ENCODE peak calls at places on chromosomes 13 and 19, in seven cellular contexts. V, W, N, L, G, H and C are unnamed samples.
A peak's percentile ranks its signal among the peaks of the same experiment; 100 is the strongest.

GRCh38 chr19:1503089-1503924 is 9.5 kb downstream of the ADAMTSL5 start:
- DNase-seq in V (peak; percentile 85), W (peak; percentile 81), N (no peak), L (no peak), G (no peak), H (peak; percentile 21), C (no peak)

GRCh38 chr19:1825909-1826556 is 14.0 kb upstream of the ATP8B3 start:
- DNase-seq in V (peak; percentile 92), W (peak; percentile 86), N (peak; percentile 66), L (peak; percentile 72), G (no peak), H (peak; percentile 67), C (peak; percentile 76)

GRCh38 chr19:14479309-14479984 is 4.3 kb upstream of the PTGER1 start:
- DNase-seq in V (no peak), W (no peak), N (no peak), L (no peak), G (no peak), H (no peak), C (no peak)

GRCh38 chr13:53121131-53121773 is 92.6 kb downstream of the OLFM4 start:
- DNase-seq in V (peak; percentile 32), W (no peak), N (no peak), L (no peak), G (no peak), H (no peak), C (no peak)

GRCh38 chr19:31013391-31013975 is 335.8 kb downstream of the TSHZ3 start:
- DNase-seq in V (no peak), W (no peak), N (no peak), L (no peak), G (no peak), H (no peak), C (no peak)

GRCh38 chr13:76053181-76053580 is 417.1 kb downstream of the LMO7 start:
- DNase-seq in V (no peak), W (no peak), N (no peak), L (no peak), G (no peak), H (no peak), C (no peak)

GRCh38 chr13:88000239-88000638 is 329.1 kb downstream of the SLITRK5 start:
- DNase-seq in V (no peak), W (peak; percentile 24), N (no peak), L (no peak), G (no peak), H (no peak), C (no peak)

GRCh38 chr13:73288596-73288995 is 229.8 kb downstream of the KLF5 start:
- DNase-seq in V (no peak), W (no peak), N (no peak), L (no peak), G (no peak), H (no peak), C (no peak)

GRCh38 chr19:32651729-32652140 is 23.2 kb downstream of the ANKRD27 start:
- DNase-seq in V (peak; percentile 81), W (no peak), N (no peak), L (peak; percentile 36), G (no peak), H (no peak), C (no peak)

GRCh38 chr13:110337287-110337686 is 30.2 kb downstream of the COL4A2 start:
- DNase-seq in V (no peak), W (no peak), N (no peak), L (no peak), G (no peak), H (no peak), C (no peak)

GRCh38 chr19:17325881-17326594 is 8.6 kb downstream of the ANO8 start:
- DNase-seq in V (no peak), W (no peak), N (no peak), L (no peak), G (no peak), H (no peak), C (no peak)

GRCh38 chr13:21557995-21558394 is 46.0 kb downstream of the MICU2 start:
- DNase-seq in V (peak; percentile 75), W (no peak), N (no peak), L (no peak), G (no peak), H (peak; percentile 51), C (no peak)

GRCh38 chr13:35818577-35819165 is 312.5 kb downstream of the DCLK1 start:
- DNase-seq in V (peak; percentile 63), W (no peak), N (no peak), L (no peak), G (no peak), H (peak; percentile 44), C (peak; percentile 21)

GRCh38 chr19:54454781-54455675 is 6.0 kb downstream of the LENG8 start:
- DNase-seq in V (no peak), W (no peak), N (no peak), L (no peak), G (no peak), H (no peak), C (no peak)

GRCh38 chr19:7970716-7971448 is 27.4 kb upstream of the TIMM44 start:
- DNase-seq in V (peak; percentile 94), W (no peak), N (no peak), L (no peak), G (no peak), H (peak; percentile 76), C (peak; percentile 44)

GRCh38 chr13:45299194-45299593 is 41.8 kb downstream of the TPT1 start:
- DNase-seq in V (no peak), W (no peak), N (no peak), L (no peak), G (no peak), H (peak; percentile 16), C (no peak)

GRCh38 chr13:45298206-45298505 is 42.8 kb downstream of the TPT1 start:
- DNase-seq in V (no peak), W (no peak), N (no peak), L (no peak), G (no peak), H (no peak), C (no peak)

GRCh38 chr13:45295536-45295935 is 45.4 kb downstream of the TPT1 start:
- DNase-seq in V (no peak), W (no peak), N (no peak), L (no peak), G (no peak), H (no peak), C (no peak)

GRCh38 chr13:45297456-45298205 is 43.4 kb downstream of the TPT1 start:
- DNase-seq in V (no peak), W (no peak), N (no peak), L (no peak), G (no peak), H (no peak), C (no peak)

DNA sequence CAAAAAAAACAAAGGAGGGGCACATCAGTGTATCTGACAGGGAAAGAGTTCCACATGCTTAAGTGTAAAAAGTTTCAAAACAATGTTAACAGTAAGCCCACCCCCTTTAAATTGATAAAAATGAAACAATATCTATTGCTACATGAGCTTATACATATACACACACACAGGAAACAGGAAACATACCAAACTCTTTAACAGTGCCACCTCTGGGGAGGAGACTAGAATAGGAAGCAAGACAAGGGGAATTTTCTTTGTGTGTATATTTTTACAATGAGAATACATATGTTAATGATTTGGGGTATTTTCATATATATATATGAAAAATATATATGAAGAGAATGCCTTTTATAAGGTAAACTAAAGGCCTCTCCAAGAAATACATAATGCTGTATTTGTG is 44.7 kb downstream of the TPT1 start:
- DNase-seq in V (no peak), W (no peak), N (no peak), L (no peak), G (no peak), H (no peak), C (no peak)
- H3K27ac ChIP-seq in V (no peak overlapping the region), W (no peak overlapping the region), N (no peak overlapping the region), L (no peak overlapping the region), G (no peak overlapping the region), H (no peak overlapping the region), C (no peak overlapping the region)

GRCh38 chr13:29810898-29811297 is 39.5 kb downstream of the UBL3 start:
- DNase-seq in V (no peak), W (no peak), N (no peak), L (no peak), G (no peak), H (no peak), C (no peak)
- H3K27ac ChIP-seq in V (no peak overlapping the region), W (no peak overlapping the region), N (no peak overlapping the region), L (no peak overlapping the region), G (no peak overlapping the region), H (no peak overlapping the region), C (no peak overlapping the region)

DNA sequence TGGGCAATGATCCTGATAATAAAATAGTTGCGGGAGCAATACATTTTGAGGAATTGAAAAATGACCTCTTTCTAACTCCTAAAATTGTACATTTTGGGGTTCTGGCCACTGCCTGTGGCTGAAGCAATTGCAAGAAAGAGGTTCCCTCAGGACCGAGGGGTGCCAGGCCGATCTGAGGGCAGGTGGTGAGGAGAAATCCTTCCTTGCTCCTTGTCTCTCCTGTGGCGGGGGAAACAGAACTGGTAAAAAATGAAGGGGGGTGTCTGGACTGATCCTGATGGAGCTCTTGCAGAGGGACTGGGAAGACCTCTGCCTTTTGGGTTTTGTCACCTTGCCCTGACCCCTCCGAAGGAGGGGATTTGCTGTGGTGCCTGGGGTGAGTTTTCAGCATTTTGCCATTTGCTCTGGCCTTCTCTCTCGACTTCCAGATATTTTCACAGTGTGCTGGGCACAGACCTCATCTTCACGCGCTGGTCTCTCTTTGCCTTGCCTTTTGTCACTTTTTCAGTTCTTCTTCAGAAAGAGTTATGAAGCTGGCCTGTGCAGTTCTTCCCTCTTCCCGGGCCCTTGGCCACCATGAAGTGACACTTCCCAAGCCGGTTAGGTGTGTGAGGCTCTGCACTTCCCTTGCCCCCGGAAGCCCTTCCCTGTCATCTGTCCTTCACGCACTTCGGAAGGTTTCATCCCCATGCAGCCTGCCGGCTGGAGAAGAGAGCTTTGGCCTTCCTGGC is 22.2 kb downstream of the NFIX start:
- DNase-seq in V (peak; percentile 66), W (no peak), N (no peak), L (no peak), G (no peak), H (peak; percentile 70), C (no peak)
- H3K27ac ChIP-seq in V (no peak overlapping the region), W (peak overlapping the region; percentile 42), N (peak overlapping the region; percentile 77), L (peak overlapping the region; percentile 85), G (peak overlapping the region; percentile 81), H (peak overlapping the region; percentile 50), C (peak overlapping the region; percentile 98)

DNA sequence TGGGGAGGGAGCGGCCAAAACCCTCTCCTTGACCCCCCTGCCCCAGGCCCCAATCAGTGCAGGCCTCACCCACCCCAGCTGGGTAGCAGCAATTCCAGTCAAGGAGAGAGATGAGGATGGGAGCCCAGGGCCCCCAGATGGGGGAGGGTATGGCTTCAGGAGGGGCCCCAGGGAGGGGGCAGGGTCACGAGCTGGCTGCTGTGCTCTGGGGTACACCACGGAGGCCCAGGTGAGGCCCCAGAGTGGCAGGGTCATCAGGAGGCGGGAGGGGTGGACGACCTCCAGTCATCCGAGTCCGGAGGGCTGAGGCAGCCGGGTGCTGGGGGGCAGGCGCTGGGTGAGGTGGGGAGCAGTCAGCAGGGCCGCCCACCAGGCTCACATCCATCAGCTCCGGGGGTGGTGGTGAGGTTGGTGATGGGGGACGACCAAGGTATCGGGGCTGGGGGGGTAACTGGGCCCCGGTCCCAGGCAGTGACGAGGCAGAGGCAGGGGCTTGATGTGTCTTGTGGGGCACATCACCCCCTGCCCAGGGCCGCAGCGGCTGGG is 8.4 kb downstream of the DYRK1B start:
- DNase-seq in V (no peak), W (no peak), N (no peak), L (no peak), G (no peak), H (no peak), C (no peak)
- H3K27ac ChIP-seq in V (no peak overlapping the region), W (no peak overlapping the region), N (no peak overlapping the region), L (no peak overlapping the region), G (no peak overlapping the region), H (no peak overlapping the region), C (peak overlapping the region; percentile 72)